ENCODE peak calls at places on chromosomes 12 and 14, in six cellular contexts. O is colonic mucosa, D is fibroblast of pulmonary artery, T is cardiac muscle cell, U is DND-41, P is HL-60. K is an unnamed sample.
A peak's percentile ranks its signal among the peaks of the same experiment; 100 is the strongest.

GRCh38 chr12:55610598-55610997 is 26.1 kb upstream of the OR10P1 start:
- DNase-seq in O (no peak), D (no peak), T (no peak), U (no peak), P (no peak), K (no peak)

GRCh38 chr12:92398565-92399309 is 253.1 kb upstream of the BTG1 start:
- DNase-seq in O (no peak), D (no peak), T (no peak), U (no peak), P (no peak), K (peak; percentile 82)

GRCh38 chr12:46401703-46402102 is 29.1 kb upstream of the SLC38A2 start:
- DNase-seq in O (no peak), D (peak; percentile 72), T (peak; percentile 77), U (peak; percentile 41), P (no peak), K (no peak)

GRCh38 chr14:22564463-22564862 is 24.6 kb downstream of the DAD1 start:
- DNase-seq in O (no peak), D (no peak), T (no peak), U (no peak), P (no peak), K (no peak)

GRCh38 chr14:99117671-99118045 is 154.3 kb downstream of the BCL11B start:
- DNase-seq in O (peak; percentile 1), D (no peak), T (no peak), U (no peak), P (no peak), K (no peak)

GRCh38 chr14:104370256-104370870 is 209.2 kb upstream of the C14orf180 start:
- DNase-seq in O (peak; percentile 24), D (no peak), T (no peak), U (no peak), P (no peak), K (no peak)

GRCh38 chr14:35261774-35262173 is 30.4 kb upstream of the PSMA6 start:
- DNase-seq in O (no peak), D (peak; percentile 55), T (peak; percentile 39), U (no peak), P (no peak), K (peak; percentile 23)

GRCh38 chr12:92208613-92209121 is 63.0 kb upstream of the BTG1 start:
- DNase-seq in O (peak; percentile 29), D (peak; percentile 74), T (peak; percentile 67), U (peak; percentile 25), P (no peak), K (peak; percentile 56)

GRCh38 chr14:28653521-28653920 is 113.1 kb upstream of the FOXG1 start:
- DNase-seq in O (no peak), D (no peak), T (no peak), U (no peak), P (no peak), K (no peak)

GRCh38 chr14:75452324-75452723 is 24.5 kb downstream of the JDP2 start:
- DNase-seq in O (no peak), D (no peak), T (peak; percentile 29), U (no peak), P (no peak), K (no peak)

GRCh38 chr12:77842430-77842829 is 11.7 kb downstream of the NAV3 start:
- DNase-seq in O (no peak), D (no peak), T (no peak), U (no peak), P (no peak), K (no peak)

GRCh38 chr12:120381752-120382419 is 12.9 kb upstream of the MSI1 start:
- DNase-seq in O (no peak), D (peak; percentile 53), T (peak; percentile 81), U (no peak), P (no peak), K (no peak)

GRCh38 chr12:127984386-127985055 is 282.4 kb upstream of the TMEM132C start:
- DNase-seq in O (no peak), D (peak; percentile 1), T (no peak), U (no peak), P (no peak), K (no peak)

GRCh38 chr12:13205809-13206559 is 9.5 kb downstream of the EMP1 start:
- DNase-seq in O (no peak), D (peak; percentile 98), T (peak; percentile 98), U (no peak), P (no peak), K (no peak)

GRCh38 chr12:26719852-26720251 is 113.1 kb downstream of the ITPR2 start:
- DNase-seq in O (no peak), D (no peak), T (no peak), U (no peak), P (no peak), K (no peak)

GRCh38 chr14:32417956-32418552 is 89.0 kb downstream of the AKAP6 start:
- DNase-seq in O (peak; percentile 49), D (peak; percentile 79), T (peak; percentile 76), U (no peak), P (no peak), K (no peak)

GRCh38 chr12:114913871-114914801 is 230.2 kb upstream of the TBX3 start:
- DNase-seq in O (no peak), D (no peak), T (no peak), U (no peak), P (no peak), K (no peak)

GRCh38 chr12:112121780-112122565 is 3.4 kb upstream of the TRAFD1 start:
- DNase-seq in O (peak; percentile 52), D (peak; percentile 90), T (peak; percentile 95), U (no peak), P (no peak), K (no peak)

GRCh38 chr14:100538566-100539318 is 48.5 kb downstream of the BEGAIN start:
- DNase-seq in O (no peak), D (no peak), T (no peak), U (no peak), P (no peak), K (no peak)

GRCh38 chr14:32785585-32785984 is 153.1 kb upstream of the NPAS3 start:
- DNase-seq in O (no peak), D (no peak), T (no peak), U (no peak), P (no peak), K (no peak)

GRCh38 chr14:102654298-102654697 is 61.8 kb downstream of the RCOR1 start:
- DNase-seq in O (no peak), D (no peak), T (no peak), U (no peak), P (no peak), K (no peak)

GRCh38 chr12:122063691-122064033 is 14.9 kb upstream of the MLXIP start:
- DNase-seq in O (no peak), D (no peak), T (peak; percentile 36), U (no peak), P (no peak), K (no peak)

GRCh38 chr12:122061253-122061652 is 17.3 kb upstream of the MLXIP start:
- DNase-seq in O (no peak), D (no peak), T (no peak), U (no peak), P (no peak), K (no peak)

GRCh38 chr12:122064034-122064777 is 14.3 kb upstream of the MLXIP start:
- DNase-seq in O (peak; percentile 92), D (peak; percentile 98), T (peak; percentile 99), U (peak; percentile 77), P (peak; percentile 54), K (no peak)

GRCh38 chr12:122064780-122065588 is 13.6 kb upstream of the MLXIP start:
- DNase-seq in O (peak; percentile 54), D (peak; percentile 86), T (peak; percentile 92), U (no peak), P (no peak), K (no peak)

DNA sequence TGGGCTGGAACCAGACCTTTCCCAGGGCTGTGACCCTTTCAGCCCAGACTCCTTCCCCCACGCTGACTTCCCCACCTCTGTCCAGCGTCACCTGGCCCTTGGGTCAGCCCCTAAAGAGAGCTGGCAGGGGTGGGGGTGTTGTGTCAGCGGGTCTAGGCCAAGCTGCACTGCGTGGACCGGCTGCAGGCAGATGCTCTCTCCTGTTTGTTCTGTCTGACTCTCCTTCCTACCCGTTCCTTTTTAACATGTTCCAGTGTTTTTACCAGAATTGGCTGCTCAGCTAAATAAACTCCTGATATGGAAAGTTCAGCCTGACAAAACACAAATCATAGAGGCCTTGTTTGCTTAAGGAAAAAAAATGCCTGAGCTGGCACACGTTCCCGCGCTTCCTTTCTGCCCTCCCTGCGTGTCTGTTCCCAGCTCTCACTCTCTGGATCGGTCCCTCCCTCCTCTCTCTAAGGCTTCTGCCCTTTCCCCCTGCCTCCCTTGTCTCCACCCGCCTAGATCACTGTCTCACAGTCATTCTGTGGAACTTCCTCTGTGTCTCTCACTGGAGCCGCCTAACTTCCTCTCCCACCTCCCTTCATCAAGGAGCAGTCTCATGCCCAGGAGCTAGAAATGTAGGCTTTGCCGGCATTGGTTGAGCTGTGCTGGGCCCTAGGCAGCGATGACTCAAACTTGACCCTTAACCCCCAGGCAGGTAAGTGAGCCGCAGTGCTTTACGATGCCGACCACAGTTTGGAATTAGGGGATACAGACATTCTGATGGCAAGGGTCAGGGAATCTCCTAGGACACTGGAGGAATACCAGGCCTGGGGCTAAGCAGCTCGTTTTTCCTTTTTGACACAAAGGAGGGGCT is 15.5 kb upstream of the MLXIP start:
- DNase-seq in O (peak; percentile 81), D (peak; percentile 83), T (peak; percentile 87), U (no peak), P (peak; percentile 78), K (no peak)
- H3K4me3 ChIP-seq in O (no peak overlapping the region), D (peak overlapping the region; percentile 38), T (no peak overlapping the region), U (no peak overlapping the region), P (no peak overlapping the region), K (no peak overlapping the region)

GRCh38 chr14:58969951-58970751 is 218.3 kb upstream of the DAAM1 start:
- DNase-seq in O (no peak), D (peak; percentile 41), T (peak; percentile 44), U (no peak), P (no peak), K (no peak)
- H3K4me3 ChIP-seq in O (no peak overlapping the region), D (no peak overlapping the region), T (no peak overlapping the region), U (no peak overlapping the region), P (no peak overlapping the region), K (no peak overlapping the region)

GRCh38 chr14:91410781-91411536 is 6.7 kb downstream of the CCDC88C start:
- DNase-seq in O (no peak), D (no peak), T (no peak), U (no peak), P (peak; percentile 30), K (no peak)

GRCh38 chr14:91409991-91410401 is 7.6 kb downstream of the CCDC88C start:
- DNase-seq in O (no peak), D (no peak), T (no peak), U (no peak), P (no peak), K (no peak)

GRCh38 chr14:91413547-91414474 is 3.8 kb downstream of the CCDC88C start:
- DNase-seq in O (peak; percentile 84), D (no peak), T (no peak), U (no peak), P (no peak), K (peak; percentile 39)

GRCh38 chr14:91414475-91415342 is 2.9 kb downstream of the CCDC88C start:
- DNase-seq in O (no peak), D (no peak), T (no peak), U (no peak), P (no peak), K (no peak)

GRCh38 chr14:91412939-91413338 is 4.7 kb downstream of the CCDC88C start:
- DNase-seq in O (no peak), D (no peak), T (no peak), U (no peak), P (no peak), K (no peak)
- H3K4me3 ChIP-seq in O (no peak overlapping the region), D (no peak overlapping the region), T (no peak overlapping the region), U (no peak overlapping the region), P (no peak overlapping the region), K (peak overlapping the region; percentile 75)

DNA sequence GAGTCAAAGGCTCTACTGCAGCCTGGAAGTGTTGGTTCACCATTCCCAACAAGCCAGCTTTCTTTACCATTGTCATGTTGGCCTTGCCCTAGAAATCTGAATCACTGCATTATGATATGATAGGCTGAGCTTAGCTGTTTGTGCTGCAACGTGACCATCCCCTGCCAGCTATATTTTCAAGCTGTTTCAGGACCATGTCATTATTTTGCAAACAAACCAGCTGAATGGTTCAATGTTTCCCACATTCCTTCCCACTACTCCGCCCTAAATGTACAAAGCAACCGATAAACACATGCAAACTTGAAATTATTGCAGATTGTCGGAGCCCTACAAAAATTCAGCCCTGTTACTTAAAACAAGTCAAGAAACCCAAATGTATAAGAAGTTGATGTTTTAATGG is 136.1 kb downstream of the KICS2 start:
- DNase-seq in O (no peak), D (no peak), T (no peak), U (no peak), P (no peak), K (no peak)
- H3K4me3 ChIP-seq in O (no peak overlapping the region), D (no peak overlapping the region), T (no peak overlapping the region), U (no peak overlapping the region), P (no peak overlapping the region), K (no peak overlapping the region)